ENCODE peak calls at places on chromosomes 7 and 10, in four cellular contexts. One of them, this sample, is unnamed.
A peak's percentile ranks its signal among the peaks of the same experiment; 100 is the strongest.

GRCh38 chr7:135706038-135706742 is 21.8 kb downstream of the SLC13A4 start:
- DNase-seq in activated naive CD8-positive, alpha-beta T cell treated with anti-CD3 and anti-CD28 coated beads for 36 hours: no peak
- DNase-seq in nephron progenitor cell: no peak
- DNase-seq in HEK293T: no peak
- DNase-seq in this sample: no peak

GRCh38 chr7:100827330-100828226 is at the start of gene EPHB4:
- DNase-seq in nephron progenitor cell: peak; percentile 91
- DNase-seq in activated naive CD8-positive, alpha-beta T cell treated with anti-CD3 and anti-CD28 coated beads for 36 hours: no peak
- DNase-seq in HEK293T: peak; percentile 85
- DNase-seq in this sample: peak; percentile 23

GRCh38 chr7:126403040-126403439 is 849.7 kb downstream of the GRM8 start:
- DNase-seq in HEK293T: no peak
- DNase-seq in activated naive CD8-positive, alpha-beta T cell treated with anti-CD3 and anti-CD28 coated beads for 36 hours: no peak
- DNase-seq in nephron progenitor cell: no peak
- DNase-seq in this sample: no peak

GRCh38 chr10:49037187-49037586 is 78.1 kb downstream of the VSTM4 start:
- DNase-seq in nephron progenitor cell: no peak
- DNase-seq in HEK293T: no peak
- DNase-seq in activated naive CD8-positive, alpha-beta T cell treated with anti-CD3 and anti-CD28 coated beads for 36 hours: no peak
- DNase-seq in this sample: no peak

GRCh38 chr10:79159141-79159619 is 90.4 kb downstream of the ZMIZ1 start:
- DNase-seq in nephron progenitor cell: no peak
- DNase-seq in HEK293T: no peak
- DNase-seq in activated naive CD8-positive, alpha-beta T cell treated with anti-CD3 and anti-CD28 coated beads for 36 hours: no peak
- DNase-seq in this sample: no peak

GRCh38 chr10:128879441-128880175 is 587.4 kb upstream of the MGMT start:
- DNase-seq in nephron progenitor cell: no peak
- DNase-seq in activated naive CD8-positive, alpha-beta T cell treated with anti-CD3 and anti-CD28 coated beads for 36 hours: no peak
- DNase-seq in HEK293T: no peak
- DNase-seq in this sample: no peak

GRCh38 chr10:57809961-57810360 is 457.7 kb downstream of the IPMK start:
- DNase-seq in nephron progenitor cell: no peak
- DNase-seq in HEK293T: no peak
- DNase-seq in activated naive CD8-positive, alpha-beta T cell treated with anti-CD3 and anti-CD28 coated beads for 36 hours: no peak
- DNase-seq in this sample: no peak

GRCh38 chr10:70445718-70446485 is 4.4 kb upstream of the NODAL start:
- DNase-seq in activated naive CD8-positive, alpha-beta T cell treated with anti-CD3 and anti-CD28 coated beads for 36 hours: no peak
- DNase-seq in nephron progenitor cell: no peak
- DNase-seq in HEK293T: no peak
- DNase-seq in this sample: no peak

GRCh38 chr10:88114368-88114767 is 250.9 kb downstream of the PTEN start:
- DNase-seq in activated naive CD8-positive, alpha-beta T cell treated with anti-CD3 and anti-CD28 coated beads for 36 hours: no peak
- DNase-seq in HEK293T: peak; percentile 75
- DNase-seq in nephron progenitor cell: no peak
- DNase-seq in this sample: no peak

GRCh38 chr7:132419538-132419937 is 156.7 kb downstream of the PLXNA4 start:
- DNase-seq in HEK293T: no peak
- DNase-seq in nephron progenitor cell: no peak
- DNase-seq in activated naive CD8-positive, alpha-beta T cell treated with anti-CD3 and anti-CD28 coated beads for 36 hours: no peak
- DNase-seq in this sample: no peak

GRCh38 chr10:22737587-22737986 is 23.2 kb upstream of the PIP4K2A start:
- DNase-seq in nephron progenitor cell: no peak
- DNase-seq in HEK293T: no peak
- DNase-seq in activated naive CD8-positive, alpha-beta T cell treated with anti-CD3 and anti-CD28 coated beads for 36 hours: no peak
- DNase-seq in this sample: no peak

GRCh38 chr10:110011679-110012078 is 3.9 kb downstream of the ADD3 start:
- DNase-seq in activated naive CD8-positive, alpha-beta T cell treated with anti-CD3 and anti-CD28 coated beads for 36 hours: no peak
- DNase-seq in HEK293T: no peak
- DNase-seq in nephron progenitor cell: no peak
- DNase-seq in this sample: no peak

GRCh38 chr10:116760919-116761318 is 18.6 kb upstream of the HSPA12A start:
- DNase-seq in activated naive CD8-positive, alpha-beta T cell treated with anti-CD3 and anti-CD28 coated beads for 36 hours: no peak
- DNase-seq in HEK293T: no peak
- DNase-seq in nephron progenitor cell: no peak
- DNase-seq in this sample: no peak

GRCh38 chr10:102705531-102705930 is 8.7 kb downstream of the ARL3 start:
- DNase-seq in activated naive CD8-positive, alpha-beta T cell treated with anti-CD3 and anti-CD28 coated beads for 36 hours: no peak
- DNase-seq in nephron progenitor cell: no peak
- DNase-seq in HEK293T: no peak
- DNase-seq in this sample: no peak

GRCh38 chr7:128035712-128036111 is 4.5 kb upstream of the LRRC4 start:
- DNase-seq in HEK293T: peak; percentile 54
- DNase-seq in nephron progenitor cell: no peak
- DNase-seq in activated naive CD8-positive, alpha-beta T cell treated with anti-CD3 and anti-CD28 coated beads for 36 hours: no peak
- DNase-seq in this sample: no peak

GRCh38 chr10:75207079-75207867 is 3.3 kb upstream of the VDAC2 start:
- DNase-seq in HEK293T: no peak
- DNase-seq in nephron progenitor cell: no peak
- DNase-seq in activated naive CD8-positive, alpha-beta T cell treated with anti-CD3 and anti-CD28 coated beads for 36 hours: no peak
- DNase-seq in this sample: no peak

GRCh38 chr10:87546971-87547413 is 42.3 kb downstream of the MINPP1 start:
- DNase-seq in HEK293T: no peak
- DNase-seq in nephron progenitor cell: no peak
- DNase-seq in activated naive CD8-positive, alpha-beta T cell treated with anti-CD3 and anti-CD28 coated beads for 36 hours: no peak
- DNase-seq in this sample: no peak

GRCh38 chr10:34666008-34666700 is 148.9 kb downstream of the PARD3 start:
- DNase-seq in activated naive CD8-positive, alpha-beta T cell treated with anti-CD3 and anti-CD28 coated beads for 36 hours: no peak
- DNase-seq in nephron progenitor cell: no peak
- DNase-seq in HEK293T: peak; percentile 47
- DNase-seq in this sample: no peak

GRCh38 chr7:126840869-126841268 is 411.9 kb downstream of the GRM8 start:
- DNase-seq in nephron progenitor cell: no peak
- DNase-seq in HEK293T: no peak
- DNase-seq in activated naive CD8-positive, alpha-beta T cell treated with anti-CD3 and anti-CD28 coated beads for 36 hours: no peak
- DNase-seq in this sample: no peak

GRCh38 chr10:21195149-21195731 is 298.1 kb upstream of the NEBL start:
- DNase-seq in activated naive CD8-positive, alpha-beta T cell treated with anti-CD3 and anti-CD28 coated beads for 36 hours: no peak
- DNase-seq in nephron progenitor cell: no peak
- DNase-seq in HEK293T: no peak
- DNase-seq in this sample: no peak

GRCh38 chr10:96124230-96125141 is 5.6 kb upstream of the ZNF518A start:
- DNase-seq in activated naive CD8-positive, alpha-beta T cell treated with anti-CD3 and anti-CD28 coated beads for 36 hours: no peak
- DNase-seq in nephron progenitor cell: peak; percentile 40
- DNase-seq in HEK293T: peak; percentile 73
- DNase-seq in this sample: no peak

GRCh38 chr10:30036341-30036740 is 23.0 kb downstream of the JCAD start:
- DNase-seq in HEK293T: no peak
- DNase-seq in activated naive CD8-positive, alpha-beta T cell treated with anti-CD3 and anti-CD28 coated beads for 36 hours: no peak
- DNase-seq in nephron progenitor cell: no peak
- DNase-seq in this sample: no peak

GRCh38 chr7:38027884-38028455 is 107.5 kb downstream of the EPDR1 start:
- DNase-seq in activated naive CD8-positive, alpha-beta T cell treated with anti-CD3 and anti-CD28 coated beads for 36 hours: no peak
- DNase-seq in nephron progenitor cell: no peak
- DNase-seq in HEK293T: no peak
- DNase-seq in this sample: no peak

GRCh38 chr7:124840435-124840834 is 74.8 kb upstream of the GPR37 start:
- DNase-seq in HEK293T: no peak
- DNase-seq in activated naive CD8-positive, alpha-beta T cell treated with anti-CD3 and anti-CD28 coated beads for 36 hours: no peak
- DNase-seq in nephron progenitor cell: no peak
- DNase-seq in this sample: no peak

GRCh38 chr7:107874605-107875446 is 16.2 kb upstream of the DLD start:
- DNase-seq in activated naive CD8-positive, alpha-beta T cell treated with anti-CD3 and anti-CD28 coated beads for 36 hours: peak; percentile 35
- DNase-seq in nephron progenitor cell: peak; percentile 38
- DNase-seq in HEK293T: peak; percentile 64
- DNase-seq in this sample: no peak

GRCh38 chr10:70409772-70410171 is 5.8 kb downstream of the EIF4EBP2 start:
- DNase-seq in HEK293T: no peak
- DNase-seq in nephron progenitor cell: no peak
- DNase-seq in activated naive CD8-positive, alpha-beta T cell treated with anti-CD3 and anti-CD28 coated beads for 36 hours: no peak
- DNase-seq in this sample: no peak

GRCh38 chr7:92584953-92585352 is 5.2 kb downstream of the FAM133B start:
- DNase-seq in nephron progenitor cell: no peak
- DNase-seq in activated naive CD8-positive, alpha-beta T cell treated with anti-CD3 and anti-CD28 coated beads for 36 hours: no peak
- DNase-seq in HEK293T: no peak
- DNase-seq in this sample: no peak

GRCh38 chr7:136874393-136875032 is 6.1 kb downstream of the CHRM2 start:
- DNase-seq in HEK293T: peak; percentile 52
- DNase-seq in nephron progenitor cell: no peak
- DNase-seq in activated naive CD8-positive, alpha-beta T cell treated with anti-CD3 and anti-CD28 coated beads for 36 hours: no peak
- DNase-seq in this sample: no peak

GRCh38 chr10:91796332-91797076 is 1.7 kb upstream of the TNKS2 start:
- DNase-seq in HEK293T: peak; percentile 16
- DNase-seq in activated naive CD8-positive, alpha-beta T cell treated with anti-CD3 and anti-CD28 coated beads for 36 hours: peak; percentile 53
- DNase-seq in nephron progenitor cell: peak; percentile 22
- DNase-seq in this sample: no peak

GRCh38 chr10:351770-352318 is 216.6 kb downstream of the ZMYND11 start:
- DNase-seq in activated naive CD8-positive, alpha-beta T cell treated with anti-CD3 and anti-CD28 coated beads for 36 hours: peak; percentile 31
- DNase-seq in nephron progenitor cell: no peak
- DNase-seq in HEK293T: no peak
- DNase-seq in this sample: no peak

GRCh38 chr10:48503293-48503911 is 101.5 kb downstream of the ARHGAP22 start:
- DNase-seq in activated naive CD8-positive, alpha-beta T cell treated with anti-CD3 and anti-CD28 coated beads for 36 hours: no peak
- DNase-seq in HEK293T: no peak
- DNase-seq in nephron progenitor cell: no peak
- DNase-seq in this sample: no peak

GRCh38 chr7:56175086-56175760 is 59.0 kb upstream of the NUPR2 start:
- DNase-seq in HEK293T: no peak
- DNase-seq in activated naive CD8-positive, alpha-beta T cell treated with anti-CD3 and anti-CD28 coated beads for 36 hours: no peak
- DNase-seq in nephron progenitor cell: no peak
- DNase-seq in this sample: peak; percentile 5

This sample was measured in GM12891.